ENCODE peak calls at places on chromosome 1, in nine cellular contexts. P, M, Z, N, H, A, L, B and W are unnamed samples.

GRCh38 chr1:22275626-22276395 is 132.9 kb upstream of the WNT4 start:
- DNase-seq in P (peak; percentile 63), M (no peak), Z (no peak), N (peak; percentile 82), H (peak; percentile 68), A (peak; percentile 78), L (peak; percentile 9), B (peak; percentile 60), W (peak; percentile 74)

GRCh38 chr1:1594602-1594981 is 5.3 kb downstream of the FNDC10 start:
- DNase-seq in P (no peak), M (no peak), Z (no peak), N (no peak), H (no peak), A (no peak), L (no peak), B (no peak), W (no peak)

GRCh38 chr1:24897263-24898151 is 32.6 kb downstream of the RUNX3 start:
- DNase-seq in P (no peak), M (peak; percentile 13), Z (no peak), N (no peak), H (no peak), A (no peak), L (no peak), B (no peak), W (no peak)

GRCh38 chr1:200029624-200030074 is 2.1 kb downstream of the NR5A2 start:
- DNase-seq in P (no peak), M (no peak), Z (no peak), N (no peak), H (no peak), A (no peak), L (no peak), B (no peak), W (no peak)

GRCh38 chr1:205248793-205249601 is 21.3 kb downstream of the TMCC2 start:
- DNase-seq in P (no peak), M (no peak), Z (no peak), N (peak; percentile 69), H (peak; percentile 68), A (peak; percentile 81), L (peak; percentile 47), B (no peak), W (peak; percentile 89)

GRCh38 chr1:177645491-177645890 is 324.4 kb downstream of the SEC16B start:
- DNase-seq in P (no peak), M (no peak), Z (no peak), N (no peak), H (no peak), A (no peak), L (no peak), B (no peak), W (no peak)

GRCh38 chr1:25341746-25342145 is 3.6 kb downstream of the TMEM50A start:
- DNase-seq in P (no peak), M (no peak), Z (no peak), N (no peak), H (no peak), A (no peak), L (no peak), B (no peak), W (no peak)

GRCh38 chr1:53552146-53552940 is 93.1 kb downstream of the DMRTB1 start:
- DNase-seq in P (no peak), M (no peak), Z (no peak), N (no peak), H (no peak), A (peak; percentile 23), L (no peak), B (no peak), W (no peak)

GRCh38 chr1:154837679-154838171 is 32.4 kb downstream of the KCNN3 start:
- DNase-seq in P (no peak), M (no peak), Z (no peak), N (peak; percentile 47), H (peak; percentile 25), A (no peak), L (peak; percentile 69), B (no peak), W (no peak)

DNA sequence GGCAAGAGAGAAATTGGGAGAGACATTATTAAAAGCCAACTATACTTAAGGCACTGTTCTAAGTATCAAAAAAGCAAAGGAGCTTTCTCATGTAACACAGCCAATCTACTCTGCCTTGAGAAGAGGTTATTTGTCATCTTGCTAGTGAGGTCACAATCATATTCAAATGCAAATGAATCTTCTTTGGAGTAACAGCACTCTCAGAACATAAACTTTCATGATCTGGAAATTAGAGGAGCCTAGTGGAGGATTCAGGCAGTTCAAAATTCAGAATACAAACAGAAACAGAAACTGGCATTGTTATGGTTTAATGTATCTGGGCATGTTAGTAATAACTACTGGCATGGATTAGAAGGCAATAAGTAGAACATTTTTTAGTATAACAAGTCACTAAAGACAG is 57.4 kb downstream of the ARID4B start:
- DNase-seq in P (no peak), M (no peak), Z (peak; percentile 23), N (no peak), H (peak; percentile 16), A (peak; percentile 24), L (no peak), B (no peak), W (no peak)
- H3K4me3 ChIP-seq in P (no peak overlapping the region), M (no peak overlapping the region), Z (no peak overlapping the region), N (no peak overlapping the region), H (no peak overlapping the region), A (no peak overlapping the region), L (no peak overlapping the region), B (no peak overlapping the region), W (no peak overlapping the region)

DNA sequence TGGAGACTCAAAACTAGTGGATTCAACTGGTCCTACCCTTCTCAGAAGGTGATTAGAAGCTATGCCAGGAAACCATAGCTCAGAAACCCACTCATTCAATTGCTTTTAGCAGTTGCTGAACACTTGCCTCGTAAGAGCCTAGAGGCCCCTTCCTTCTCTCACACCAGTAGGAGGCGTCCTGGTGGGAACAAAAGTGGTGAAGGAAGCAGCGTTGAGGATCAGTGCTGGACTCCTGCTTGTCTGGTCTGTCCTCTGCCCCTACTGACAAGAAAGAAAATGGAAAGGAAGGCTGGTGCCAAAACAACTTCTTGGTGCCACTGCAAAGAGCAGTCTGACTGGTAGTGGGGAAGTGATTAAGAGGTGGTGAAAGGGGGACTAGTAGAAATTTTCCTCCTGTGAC is 269.7 kb downstream of the LMO4 start:
- DNase-seq in P (peak; percentile 25), M (no peak), Z (no peak), N (no peak), H (no peak), A (peak; percentile 4), L (no peak), B (no peak), W (peak; percentile 17)
- TF ChIP-seq CTCF in P (no peak), M (no peak), Z (no peak), N (no peak), H (no peak), A (peak; percentile 23), L (no peak), B (peak; percentile 24), W (no peak)

GRCh38 chr1:153535664-153536585 is at the start of gene S100A6:
- DNase-seq in P (peak; percentile 94), M (peak; percentile 90), Z (peak; percentile 87), N (peak; percentile 91), H (peak; percentile 90), A (peak; percentile 72), L (peak; percentile 87), B (peak; percentile 61), W (peak; percentile 72)

GRCh38 chr1:153533689-153534201 is 2.0 kb downstream of the S100A6 start:
- DNase-seq in P (peak; percentile 82), M (no peak), Z (peak; percentile 77), N (peak; percentile 51), H (peak; percentile 80), A (peak; percentile 85), L (no peak), B (peak; percentile 89), W (no peak)

GRCh38 chr1:153534226-153534932 is 1.4 kb downstream of the S100A6 start:
- DNase-seq in P (peak; percentile 51), M (no peak), Z (no peak), N (no peak), H (no peak), A (no peak), L (no peak), B (no peak), W (no peak)

GRCh38 chr1:153536618-153537375 is 1.0 kb upstream of the S100A6 start:
- DNase-seq in P (peak; percentile 64), M (no peak), Z (no peak), N (peak; percentile 87), H (no peak), A (no peak), L (no peak), B (no peak), W (no peak)

DNA sequence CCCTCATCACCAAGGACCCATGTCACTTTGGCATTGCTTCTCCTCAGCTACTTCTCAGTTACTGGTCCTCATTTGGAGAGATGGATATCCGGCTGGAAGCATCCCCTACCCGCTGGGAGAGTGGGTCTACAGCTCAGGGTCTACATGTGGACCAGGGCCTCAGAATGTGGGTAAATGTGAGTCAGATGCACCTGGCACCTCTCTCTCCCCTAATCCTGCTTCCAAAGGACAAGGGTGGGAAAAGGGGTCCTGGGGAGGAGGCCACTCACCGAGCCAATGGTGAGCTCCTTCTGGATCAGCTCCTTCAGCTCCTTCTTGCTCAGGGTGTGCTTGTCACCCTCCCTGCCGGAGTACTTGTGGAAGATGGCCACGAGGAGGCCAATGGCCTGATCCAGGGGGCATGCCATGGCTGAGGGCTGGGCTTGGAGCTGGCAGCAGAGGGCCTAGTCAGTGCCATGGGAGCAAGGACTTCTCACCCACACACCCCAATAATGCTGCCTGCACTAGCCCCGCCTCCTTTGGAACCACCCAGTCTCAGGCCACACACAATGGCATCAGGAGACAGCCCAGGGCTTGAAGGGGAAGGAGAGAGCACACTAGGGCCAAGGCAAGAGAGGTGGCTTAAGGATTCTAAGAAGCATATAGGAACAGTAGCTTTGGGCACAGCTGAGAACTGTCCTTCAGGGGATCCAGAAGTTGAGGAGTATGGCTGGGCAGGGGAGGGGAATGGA is 693 bp downstream of the S100A6 start:
- DNase-seq in P (peak; percentile 74), M (peak; percentile 73), Z (no peak), N (peak; percentile 77), H (peak; percentile 37), A (no peak), L (peak; percentile 62), B (no peak), W (peak; percentile 55)
- H3K4me3 ChIP-seq in P (peak overlapping the region; percentile 68), M (peak overlapping the region; percentile 91), Z (peak overlapping the region; percentile 71), N (peak overlapping the region; percentile 74), H (no peak overlapping the region), A (peak overlapping the region; percentile 69), L (peak overlapping the region; percentile 81), B (peak overlapping the region; percentile 74), W (peak overlapping the region; percentile 70)

GRCh38 chr1:28439320-28439719 is 66.5 kb upstream of the RCC1 start:
- DNase-seq in P (no peak), M (no peak), Z (no peak), N (no peak), H (no peak), A (no peak), L (no peak), B (no peak), W (no peak)

GRCh38 chr1:28441674-28442073 is 64.2 kb upstream of the RCC1 start:
- DNase-seq in P (no peak), M (no peak), Z (no peak), N (no peak), H (no peak), A (peak; percentile 30), L (no peak), B (peak; percentile 40), W (no peak)

GRCh38 chr1:28437260-28437923 is 67.9 kb downstream of the PHACTR4 start:
- DNase-seq in P (peak; percentile 75), M (peak; percentile 44), Z (peak; percentile 55), N (peak; percentile 49), H (peak; percentile 75), A (peak; percentile 72), L (no peak), B (peak; percentile 80), W (peak; percentile 24)

GRCh38 chr1:28437924-28438699 is 67.7 kb upstream of the RCC1 start:
- DNase-seq in P (peak; percentile 86), M (peak; percentile 93), Z (peak; percentile 94), N (peak; percentile 72), H (peak; percentile 97), A (peak; percentile 97), L (peak; percentile 82), B (peak; percentile 89), W (peak; percentile 80)

GRCh38 chr1:28436211-28436769 is 66.8 kb downstream of the PHACTR4 start:
- DNase-seq in P (peak; percentile 28), M (no peak), Z (no peak), N (no peak), H (no peak), A (no peak), L (no peak), B (no peak), W (no peak)
- TF ChIP-seq CTCF in P (peak; percentile 11), M (no peak), Z (no peak), N (no peak), H (no peak), A (no peak), L (no peak), B (no peak), W (no peak)